ENCODE peak calls at places on chromosomes 1 and 21, in five cellular contexts. N is fibroblast of the aortic adventitia, Q is colonic mucosa, O is fibroblast of lung, H is hepatocyte. D is an unnamed sample.

GRCh38 chr1:109901508-109902145 is 9.0 kb upstream of the CSF1 start:
- DNase-seq in O (no peak), Q (peak), H (peak), N (no peak), D (no peak)

GRCh38 chr1:15213333-15213732 is 33.7 kb upstream of the FHAD1 start:
- DNase-seq in H (peak), Q (no peak), N (peak), O (peak), D (peak)

GRCh38 chr1:206575894-206576737 is 36.1 kb downstream of the EIF2D start:
- DNase-seq in H (no peak), O (no peak), Q (no peak), N (no peak), D (no peak)

GRCh38 chr1:236914375-236914774 is 89.9 kb downstream of the MT1HL1 start:
- DNase-seq in Q (no peak), N (no peak), H (no peak), O (no peak), D (no peak)

GRCh38 chr1:183284086-183284485 is 98.0 kb downstream of the LAMC2 start:
- DNase-seq in O (no peak), Q (no peak), H (no peak), N (no peak), D (no peak)

GRCh38 chr1:98761238-98761637 is 99.7 kb downstream of the SNX7 start:
- DNase-seq in Q (no peak), N (no peak), H (peak), O (no peak), D (no peak)

GRCh38 chr1:168676861-168677260 is 52.1 kb downstream of the DPT start:
- DNase-seq in Q (no peak), O (no peak), H (no peak), N (no peak), D (no peak)

GRCh38 chr1:87086120-87086519 is 171.7 kb downstream of the HS2ST1 start:
- DNase-seq in O (no peak), N (no peak), Q (no peak), H (no peak), D (no peak)

GRCh38 chr1:212838145-212838544 is 9.3 kb downstream of the SPATA45 start:
- DNase-seq in N (no peak), Q (no peak), H (no peak), O (no peak), D (no peak)

GRCh38 chr1:153928776-153929432 is 6.1 kb upstream of the GATAD2B start:
- DNase-seq in Q (no peak), H (peak), O (peak), N (no peak), D (peak)

GRCh38 chr1:203057831-203058673 is 27.8 kb downstream of the MYOG start:
- DNase-seq in N (no peak), H (no peak), Q (no peak), O (no peak), D (no peak)

GRCh38 chr1:215081566-215082531 is 688 bp upstream of the KCNK2 start:
- DNase-seq in N (peak), O (no peak), Q (no peak), H (peak), D (no peak)

GRCh38 chr1:110123224-110123623 is 11.0 kb downstream of the UBL4B start:
- DNase-seq in N (peak), Q (no peak), H (no peak), O (no peak), D (no peak)

GRCh38 chr1:47809301-47810084 is 187.7 kb downstream of the TRABD2B start:
- DNase-seq in N (peak), O (no peak), H (peak), Q (no peak), D (no peak)

GRCh38 chr1:86296305-86297205 is 99.6 kb downstream of the ODF2L start:
- DNase-seq in O (no peak), Q (no peak), N (no peak), H (no peak), D (no peak)

GRCh38 chr1:167273027-167273800 is 52.5 kb downstream of the POU2F1 start:
- DNase-seq in O (peak), H (no peak), Q (no peak), N (peak), D (peak)

GRCh38 chr1:184930645-184931044 is 43.7 kb downstream of the NIBAN1 start:
- DNase-seq in O (no peak), N (no peak), H (no peak), Q (no peak), D (no peak)

GRCh38 chr1:206563367-206563953 is 48.8 kb downstream of the EIF2D start:
- DNase-seq in H (no peak), Q (no peak), O (no peak), N (no peak), D (no peak)

GRCh38 chr21:40683349-40683748 is 163.6 kb downstream of the DSCAM start:
- DNase-seq in N (no peak), H (no peak), Q (no peak), O (no peak), D (no peak)

GRCh38 chr21:44063151-44063912 is 43.9 kb upstream of the PWP2 start:
- DNase-seq in O (no peak), H (no peak), N (no peak), Q (no peak), D (no peak)

GRCh38 chr21:42674351-42674940 is 21.0 kb downstream of the PDE9A start:
- DNase-seq in N (no peak), Q (no peak), O (peak), H (peak), D (peak)

GRCh38 chr1:40394456-40395172 is 21.1 kb downstream of the SMAP2 start:
- DNase-seq in O (no peak), Q (no peak), H (no peak), N (peak), D (peak)

GRCh38 chr1:66685265-66685664 is 67.0 kb upstream of the DYNLT5 start:
- DNase-seq in N (peak), H (no peak), O (no peak), Q (no peak), D (no peak)

GRCh38 chr1:116574581-116575291 is 3.9 kb upstream of the CD58 start:
- DNase-seq in H (peak), N (peak), Q (peak), O (peak), D (peak)

GRCh38 chr1:14095001-14095400 is 395.0 kb downstream of the PRDM2 start:
- DNase-seq in H (peak), Q (no peak), N (peak), O (peak), D (peak)

GRCh38 chr1:37691497-37692077 is 729 bp upstream of the CDCA8 start:
- DNase-seq in Q (peak), H (peak), O (peak), N (peak), D (peak)

GRCh38 chr1:205970486-205970885 is 27.2 kb upstream of the SLC26A9 start:
- DNase-seq in O (no peak), Q (no peak), H (no peak), N (no peak), D (no peak)

GRCh38 chr1:15923241-15923640 is 52.7 kb downstream of the ZBTB17 start:
- DNase-seq in N (peak), Q (no peak), O (peak), H (no peak), D (peak)

GRCh38 chr1:18452550-18452949 is 28.2 kb upstream of the KLHDC7A start:
- DNase-seq in H (peak), O (no peak), N (no peak), Q (peak), D (peak)

GRCh38 chr1:164823486-164824279 is 264.7 kb downstream of the PBX1 start:
- DNase-seq in O (peak), N (peak), H (peak), Q (no peak), D (peak)

GRCh38 chr1:39378377-39378776 is 113.1 kb upstream of the BMP8A start:
- DNase-seq in O (no peak), Q (peak), N (no peak), H (peak), D (no peak)

GRCh38 chr1:19006000-19006399 is 49.5 kb upstream of the IFFO2 start:
- DNase-seq in O (no peak), N (no peak), Q (peak), H (no peak), D (no peak)

GRCh38 chr1:23864801-23865542 is 3.1 kb downstream of the FUCA1 start:
- DNase-seq in O (no peak), Q (no peak), N (no peak), H (no peak), D (no peak)

GRCh38 chr1:153860285-153860684 is 62.5 kb downstream of the GATAD2B start:
- DNase-seq in N (no peak), H (no peak), Q (no peak), O (no peak), D (no peak)

GRCh38 chr1:234309243-234309597 is 64.0 kb upstream of the COA6 start:
- DNase-seq in N (no peak), O (no peak), H (no peak), Q (no peak), D (no peak)

GRCh38 chr1:205766038-205766437 is 9.2 kb downstream of the RAB29 start:
- DNase-seq in O (no peak), Q (no peak), H (no peak), N (no peak), D (peak)

GRCh38 chr1:53737648-53738204 is 1.2 kb downstream of the GLIS1 start:
- DNase-seq in N (no peak), H (peak), Q (no peak), O (peak), D (no peak)

GRCh38 chr21:30563072-30563471 is 2.0 kb upstream of the KRTAP19-7 start:
- DNase-seq in N (no peak), Q (no peak), O (no peak), H (no peak), D (no peak)

GRCh38 chr1:225426395-225427248 is 1.2 kb downstream of the LBR start:
- DNase-seq in O (peak), Q (peak), N (peak), H (peak), D (peak)

GRCh38 chr1:25080294-25081209 is 150.5 kb upstream of the RUNX3 start:
- DNase-seq in Q (no peak), O (peak), H (no peak), N (peak), D (peak)
- H3K4me3 ChIP-seq in Q (no peak), O (no peak), H (no peak), N (no peak), D (no peak)

GRCh38 chr1:59903136-59903754 is 23.3 kb downstream of the CYP2J2 start:
- DNase-seq in H (peak), Q (peak), N (peak), O (peak), D (peak)
- TF ChIP-seq CTCF in H (peak), Q (peak), N (peak), O (peak), D (peak)

GRCh38 chr21:46161800-46162592 is 6.6 kb upstream of the FTCD start:
- DNase-seq in O (no peak), Q (peak), N (no peak), H (peak), D (no peak)
- H3K4me3 ChIP-seq in O (no peak), Q (no peak), N (no peak), H (no peak), D (no peak)

GRCh38 chr1:7551442-7551841 is 219.7 kb upstream of the VAMP3 start:
- DNase-seq in N (no peak), Q (no peak), H (no peak), O (no peak), D (no peak)

GRCh38 chr1:7550981-7551380 is 220.1 kb upstream of the VAMP3 start:
- DNase-seq in Q (peak), O (no peak), N (no peak), H (no peak), D (no peak)

GRCh38 chr1:7554343-7555270 is 216.5 kb upstream of the VAMP3 start:
- DNase-seq in Q (no peak), O (peak), N (no peak), H (no peak), D (peak)

GRCh38 chr1:7552402-7552801 is 218.7 kb upstream of the VAMP3 start:
- DNase-seq in H (no peak), O (no peak), N (no peak), Q (no peak), D (peak)

GRCh38 chr1:7553042-7553690 is 217.9 kb upstream of the VAMP3 start:
- DNase-seq in N (no peak), Q (no peak), H (no peak), O (no peak), D (peak)
- TF ChIP-seq CTCF in N (no peak), Q (no peak), H (no peak), O (no peak), D (no peak)

DNA sequence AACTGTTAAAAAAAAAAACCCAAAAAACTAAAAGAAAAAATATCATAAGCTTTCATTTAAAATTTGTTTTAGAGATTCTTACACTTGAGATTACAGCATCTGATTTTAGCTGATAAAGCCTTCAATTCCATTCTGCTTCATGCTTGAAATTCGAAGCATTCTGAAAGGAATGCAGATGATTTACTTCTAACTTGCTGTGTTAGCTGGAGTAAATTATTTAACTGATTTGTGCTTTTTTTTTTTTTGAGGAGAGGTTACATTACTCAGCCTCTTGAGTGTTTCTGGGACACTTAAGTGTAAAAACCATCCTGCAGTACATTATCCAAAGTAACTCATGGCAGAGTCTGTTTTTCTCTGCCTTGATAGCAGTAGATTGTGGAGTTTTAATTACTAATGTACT is 4.5 kb upstream of the TRIM67 start:
- DNase-seq in N (no peak), Q (no peak), O (no peak), H (no peak), D (no peak)
- H3K4me3 ChIP-seq in N (no peak), Q (no peak), O (no peak), H (no peak), D (no peak)

DNA sequence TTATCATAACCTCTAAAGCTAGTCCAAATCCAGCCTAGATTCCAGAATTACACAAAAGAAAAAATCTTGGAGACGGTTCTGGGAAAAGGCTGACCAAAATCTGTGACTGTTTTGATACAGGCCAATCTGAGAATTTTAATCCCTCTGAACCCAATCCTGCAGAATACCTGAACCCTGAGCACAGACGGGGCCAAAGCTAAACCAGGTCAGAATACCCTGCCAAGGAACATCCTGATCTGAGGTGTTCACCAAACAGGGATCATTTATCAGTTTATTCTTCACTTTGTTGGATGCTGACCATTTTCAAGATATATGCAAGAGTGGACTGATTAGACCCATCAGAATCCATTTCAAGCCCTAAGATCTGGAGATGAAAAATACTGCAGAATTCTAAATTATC is 3.6 kb downstream of the RC3H1 start:
- DNase-seq in O (no peak), N (no peak), Q (no peak), H (no peak), D (no peak)
- TF ChIP-seq CTCF in O (no peak), N (no peak), Q (no peak), H (no peak), D (no peak)

GRCh38 chr1:155970531-155971167 is 7.7 kb downstream of the ARHGEF2 start:
- DNase-seq in N (peak), Q (peak), O (peak), H (no peak), D (peak)
- H3K4me3 ChIP-seq in N (peak), Q (no peak), O (no peak), H (no peak), D (no peak)